ENCODE peak calls at places on chromosomes 11 and 22, in eight cellular contexts. K, W, S, C, G, O, J and A are unnamed samples.

GRCh38 chr11:66498508-66498907 is 11.9 kb upstream of the BBS1 start:
- DNase-seq in K (no peak), S (no peak), W (no peak), G (no peak), J (no peak), O (no peak), C (no peak), A (no peak)

GRCh38 chr11:14073821-14074529 is 111.5 kb downstream of the SPON1 start:
- DNase-seq in J (peak), G (no peak), W (no peak), O (no peak), C (no peak), S (no peak), K (no peak), A (no peak)

GRCh38 chr22:33519140-33519973 is 400.9 kb downstream of the LARGE1 start:
- DNase-seq in J (peak), S (no peak), O (peak), G (peak), C (peak), K (no peak), W (peak), A (no peak)

GRCh38 chr11:74532496-74533246 is 39.1 kb upstream of the LIPT2 start:
- DNase-seq in S (no peak), O (peak), J (no peak), K (no peak), W (no peak), C (no peak), G (no peak), A (no peak)

GRCh38 chr22:20217563-20217962 is 50.6 kb downstream of the RTN4R start:
- DNase-seq in J (no peak), K (no peak), S (no peak), C (no peak), G (no peak), W (no peak), O (no peak), A (no peak)

GRCh38 chr11:120467627-120468026 is 43.9 kb upstream of the GRIK4 start:
- DNase-seq in C (no peak), K (no peak), S (no peak), W (peak), G (no peak), J (no peak), O (peak), A (no peak)

GRCh38 chr11:13135385-13136271 is 126.5 kb downstream of the RASSF10 start:
- DNase-seq in O (no peak), S (peak), J (peak), G (no peak), C (no peak), W (peak), K (no peak), A (no peak)

GRCh38 chr22:33247758-33248157 is 189.6 kb upstream of the SYN3 start:
- DNase-seq in W (no peak), O (no peak), J (peak), C (no peak), G (peak), S (no peak), K (no peak), A (no peak)

GRCh38 chr11:60951909-60952741 is at the start of gene SLC15A3:
- DNase-seq in K (no peak), C (peak), W (no peak), J (peak), S (no peak), O (no peak), G (peak), A (peak)

GRCh38 chr22:29748248-29748893 is 18.4 kb downstream of the ZMAT5 start:
- DNase-seq in W (no peak), G (peak), S (no peak), C (no peak), J (no peak), O (no peak), K (no peak), A (no peak)

GRCh38 chr11:83456075-83456474 is 169.9 kb upstream of the CCDC90B start:
- DNase-seq in C (no peak), S (no peak), W (no peak), G (no peak), O (no peak), K (no peak), J (no peak), A (no peak)

GRCh38 chr22:26724414-26724813 is 67.0 kb downstream of the MIAT start:
- DNase-seq in K (no peak), S (no peak), J (no peak), O (no peak), W (no peak), G (no peak), C (no peak), A (no peak)

GRCh38 chr22:30426395-30427353 is 1.1 kb downstream of the MTFP1 start:
- DNase-seq in S (no peak), G (peak), C (peak), J (peak), W (no peak), O (peak), K (no peak), A (peak)

GRCh38 chr22:25688627-25689026 is 53.4 kb upstream of the MYO18B start:
- DNase-seq in C (no peak), K (no peak), W (no peak), J (no peak), G (no peak), S (no peak), O (no peak), A (no peak)

GRCh38 chr11:95850137-95850536 is 59.8 kb downstream of the CEP57 start:
- DNase-seq in O (peak), S (no peak), C (no peak), J (no peak), K (no peak), G (no peak), W (no peak), A (no peak)

GRCh38 chr22:44837481-44837880 is 85.1 kb downstream of the ARHGAP8 start:
- DNase-seq in S (no peak), C (no peak), O (no peak), G (no peak), J (no peak), W (no peak), K (no peak), A (no peak)

GRCh38 chr11:112697371-112697770 is 263.8 kb upstream of the NCAM1 start:
- DNase-seq in C (no peak), O (no peak), W (no peak), G (no peak), J (no peak), K (no peak), S (no peak), A (no peak)

GRCh38 chr11:45332486-45332934 is 46.4 kb upstream of the SYT13 start:
- DNase-seq in J (peak), W (no peak), K (no peak), C (peak), G (peak), S (peak), O (no peak), A (no peak)

GRCh38 chr11:34475656-34476055 is 36.9 kb downstream of the CAT start:
- DNase-seq in K (no peak), C (no peak), O (no peak), S (no peak), G (no peak), W (no peak), J (no peak), A (no peak)

GRCh38 chr11:93652161-93652597 is 9.3 kb upstream of the CEP295 start:
- DNase-seq in G (peak), O (peak), K (no peak), J (peak), W (peak), S (no peak), C (no peak), A (no peak)

GRCh38 chr11:31641477-31642062 is 132.0 kb downstream of the ELP4 start:
- DNase-seq in J (peak), S (peak), K (no peak), O (peak), C (no peak), G (no peak), W (no peak), A (no peak)
- TF ChIP-seq CTCF in J (peak), S (peak), K (peak), O (peak), C (no peak), G (peak), W (peak), A (peak)

DNA sequence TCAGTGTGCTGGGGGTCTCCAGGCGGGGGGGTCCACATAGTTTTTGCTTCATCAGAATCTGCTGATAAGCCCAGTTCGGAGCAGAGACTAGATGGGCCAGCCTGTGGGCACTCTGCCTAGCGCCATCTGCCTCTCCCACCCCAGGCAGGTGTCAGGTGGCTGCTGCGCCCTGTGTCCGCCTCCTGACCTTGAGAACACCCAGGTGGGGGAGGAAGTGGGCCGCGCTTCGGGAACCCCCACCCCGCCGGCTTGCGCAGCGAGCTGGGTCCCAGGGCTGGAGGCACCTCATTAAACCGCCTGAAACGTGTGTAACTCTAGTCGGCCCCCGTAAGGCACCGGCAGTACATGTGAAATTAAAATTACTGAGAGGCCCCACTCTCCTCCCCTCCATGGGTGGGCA is 113.6 kb downstream of the KCNQ1 start:
- DNase-seq in K (peak), W (no peak), C (peak), S (no peak), J (no peak), O (no peak), G (no peak), A (no peak)
- TF ChIP-seq CTCF in K (no peak), W (no peak), C (no peak), S (no peak), J (no peak), O (no peak), G (no peak), A (no peak)

GRCh38 chr11:313787-314547 is at the start of gene IFITM1:
- DNase-seq in O (peak), K (no peak), W (peak), G (peak), C (peak), J (peak), S (peak), A (no peak)
- TF ChIP-seq CTCF in O (no peak), K (no peak), W (no peak), G (no peak), C (no peak), J (no peak), S (no peak), A (no peak)

GRCh38 chr22:47018010-47018910 is 255.8 kb downstream of the TBC1D22A start:
- DNase-seq in J (no peak), K (no peak), O (no peak), W (no peak), S (no peak), G (no peak), C (no peak), A (no peak)
- TF ChIP-seq CTCF in J (no peak), K (no peak), O (no peak), W (no peak), S (no peak), G (no peak), C (no peak), A (no peak)

GRCh38 chr11:134940441-134941125 is 528.5 kb upstream of the B3GAT1 start:
- DNase-seq in K (no peak), O (no peak), W (no peak), G (no peak), S (no peak), J (no peak), C (no peak), A (no peak)

GRCh38 chr11:134939046-134939445 is 527.0 kb upstream of the B3GAT1 start:
- DNase-seq in J (no peak), O (no peak), K (no peak), C (no peak), S (no peak), G (no peak), W (no peak), A (no peak)

GRCh38 chr11:134942633-134943032 is 530.6 kb upstream of the B3GAT1 start:
- DNase-seq in C (no peak), J (peak), S (peak), K (no peak), G (no peak), O (no peak), W (no peak), A (no peak)

GRCh38 chr11:134938212-134938611 is 526.2 kb upstream of the B3GAT1 start:
- DNase-seq in W (no peak), C (no peak), O (no peak), K (no peak), S (no peak), G (no peak), J (no peak), A (no peak)

GRCh38 chr11:134939905-134940304 is 527.9 kb upstream of the B3GAT1 start:
- DNase-seq in W (no peak), C (no peak), J (peak), G (no peak), K (no peak), S (no peak), O (no peak), A (no peak)
- TF ChIP-seq CTCF in W (peak), C (no peak), J (peak), G (no peak), K (no peak), S (no peak), O (peak), A (no peak)

DNA sequence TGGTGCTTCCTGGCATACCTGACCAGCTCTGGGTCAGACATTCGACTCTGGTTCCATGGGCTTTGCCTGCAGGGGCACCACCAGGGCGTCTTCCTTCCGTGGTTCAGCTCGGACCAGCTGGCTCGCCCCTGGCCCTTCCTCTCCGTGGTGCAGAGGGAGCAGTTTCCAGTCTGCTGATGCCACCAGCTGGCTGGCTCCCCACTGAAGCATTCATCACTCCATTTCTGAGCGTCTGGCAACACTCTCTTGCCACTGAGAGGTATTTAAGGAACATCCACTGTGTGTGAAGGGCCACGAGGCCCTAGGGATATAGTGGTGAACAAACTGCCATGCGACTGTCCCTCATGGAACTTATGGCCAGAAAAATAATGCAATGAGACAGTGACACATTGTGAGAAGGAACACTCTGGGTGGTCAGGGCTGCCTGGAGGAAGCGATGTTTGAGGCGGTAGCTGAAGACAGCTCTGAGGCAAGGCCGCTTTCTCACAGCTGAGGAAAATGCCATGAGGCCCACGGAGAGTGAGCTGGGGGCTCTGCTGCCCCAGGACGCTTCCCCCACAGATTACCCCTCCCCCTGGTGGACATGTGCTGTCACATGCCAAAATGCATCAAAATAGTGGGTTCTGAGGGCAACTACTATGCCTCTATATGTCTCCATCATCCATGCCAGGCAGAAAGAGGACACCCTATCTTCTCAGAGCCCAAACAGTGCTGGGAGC is 44.9 kb upstream of the ARFGAP3 start:
- DNase-seq in W (no peak), S (no peak), C (no peak), J (no peak), K (no peak), G (no peak), O (no peak), A (no peak)
- TF ChIP-seq CTCF in W (peak), S (peak), C (no peak), J (peak), K (peak), G (peak), O (peak), A (peak)